ENCODE peak calls at places on chromosomes 4 and X, in ten cellular contexts. One of them, this sample, is unnamed.

GRCh38 chr4:24781999-24782745 is 13.2 kb upstream of the SOD3 start:
- DNase-seq in cardiac fibroblast: peak; percentile 26
- DNase-seq in AG09319: no peak
- DNase-seq in stimulated activated CD4-positive, alpha-beta T cell treated with anti-CD3 and anti-CD28 coated beads, Interleukin-1b, Interleukin-23, amount 100 ng/mL, for 24 hours: no peak
- DNase-seq in NCI-H1436 treated with DMSO at 0.1 percent for 48 hours: no peak
- DNase-seq in fibroblast of the conjunctiva: no peak
- DNase-seq in GM12865: no peak
- DNase-seq in tibial nerve: no peak
- DNase-seq in K562: no peak
- DNase-seq in nephron progenitor cell: no peak
- DNase-seq in this sample: no peak

GRCh38 chrX:38220024-38220935 is at the start of gene SRPX:
- DNase-seq in GM12865: peak; percentile 17
- DNase-seq in nephron progenitor cell: peak; percentile 52
- DNase-seq in cardiac fibroblast: peak; percentile 66
- DNase-seq in NCI-H1436 treated with DMSO at 0.1 percent for 48 hours: no peak
- DNase-seq in tibial nerve: peak; percentile 20
- DNase-seq in K562: peak; percentile 49
- DNase-seq in fibroblast of the conjunctiva: no peak
- DNase-seq in stimulated activated CD4-positive, alpha-beta T cell treated with anti-CD3 and anti-CD28 coated beads, Interleukin-1b, Interleukin-23, amount 100 ng/mL, for 24 hours: no peak
- DNase-seq in AG09319: no peak
- DNase-seq in this sample: no peak

GRCh38 chr4:102076622-102077021 is 268.7 kb downstream of the SLC39A8 start:
- DNase-seq in K562: no peak
- DNase-seq in fibroblast of the conjunctiva: no peak
- DNase-seq in cardiac fibroblast: no peak
- DNase-seq in nephron progenitor cell: no peak
- DNase-seq in NCI-H1436 treated with DMSO at 0.1 percent for 48 hours: no peak
- DNase-seq in stimulated activated CD4-positive, alpha-beta T cell treated with anti-CD3 and anti-CD28 coated beads, Interleukin-1b, Interleukin-23, amount 100 ng/mL, for 24 hours: no peak
- DNase-seq in tibial nerve: no peak
- DNase-seq in GM12865: no peak
- DNase-seq in AG09319: no peak
- DNase-seq in this sample: no peak

GRCh38 chr4:74738756-74739155 is 55.6 kb downstream of the BTC start:
- DNase-seq in tibial nerve: no peak
- DNase-seq in fibroblast of the conjunctiva: peak; percentile 61
- DNase-seq in GM12865: no peak
- DNase-seq in K562: no peak
- DNase-seq in cardiac fibroblast: peak; percentile 38
- DNase-seq in NCI-H1436 treated with DMSO at 0.1 percent for 48 hours: no peak
- DNase-seq in stimulated activated CD4-positive, alpha-beta T cell treated with anti-CD3 and anti-CD28 coated beads, Interleukin-1b, Interleukin-23, amount 100 ng/mL, for 24 hours: no peak
- DNase-seq in nephron progenitor cell: no peak
- DNase-seq in AG09319: no peak
- DNase-seq in this sample: no peak

GRCh38 chr4:142817442-142817841 is 28.7 kb downstream of the INPP4B start:
- DNase-seq in fibroblast of the conjunctiva: peak; percentile 65
- DNase-seq in tibial nerve: peak; percentile 12
- DNase-seq in GM12865: no peak
- DNase-seq in nephron progenitor cell: no peak
- DNase-seq in NCI-H1436 treated with DMSO at 0.1 percent for 48 hours: no peak
- DNase-seq in cardiac fibroblast: peak; percentile 93
- DNase-seq in AG09319: peak; percentile 78
- DNase-seq in K562: no peak
- DNase-seq in stimulated activated CD4-positive, alpha-beta T cell treated with anti-CD3 and anti-CD28 coated beads, Interleukin-1b, Interleukin-23, amount 100 ng/mL, for 24 hours: peak; percentile 10
- DNase-seq in this sample: no peak

GRCh38 chr4:83921124-83921523 is 385.2 kb downstream of the GPAT3 start:
- DNase-seq in AG09319: no peak
- DNase-seq in GM12865: no peak
- DNase-seq in cardiac fibroblast: no peak
- DNase-seq in nephron progenitor cell: no peak
- DNase-seq in tibial nerve: no peak
- DNase-seq in stimulated activated CD4-positive, alpha-beta T cell treated with anti-CD3 and anti-CD28 coated beads, Interleukin-1b, Interleukin-23, amount 100 ng/mL, for 24 hours: no peak
- DNase-seq in K562: no peak
- DNase-seq in fibroblast of the conjunctiva: no peak
- DNase-seq in NCI-H1436 treated with DMSO at 0.1 percent for 48 hours: no peak
- DNase-seq in this sample: no peak

GRCh38 chr4:46793036-46793435 is 116.0 kb downstream of the COX7B2 start:
- DNase-seq in cardiac fibroblast: no peak
- DNase-seq in tibial nerve: no peak
- DNase-seq in NCI-H1436 treated with DMSO at 0.1 percent for 48 hours: no peak
- DNase-seq in nephron progenitor cell: no peak
- DNase-seq in stimulated activated CD4-positive, alpha-beta T cell treated with anti-CD3 and anti-CD28 coated beads, Interleukin-1b, Interleukin-23, amount 100 ng/mL, for 24 hours: no peak
- DNase-seq in AG09319: no peak
- DNase-seq in GM12865: no peak
- DNase-seq in K562: no peak
- DNase-seq in fibroblast of the conjunctiva: no peak
- DNase-seq in this sample: no peak

GRCh38 chr4:76691767-76692689 is 205.9 kb downstream of the SOWAHB start:
- DNase-seq in AG09319: no peak
- DNase-seq in cardiac fibroblast: no peak
- DNase-seq in tibial nerve: no peak
- DNase-seq in K562: no peak
- DNase-seq in stimulated activated CD4-positive, alpha-beta T cell treated with anti-CD3 and anti-CD28 coated beads, Interleukin-1b, Interleukin-23, amount 100 ng/mL, for 24 hours: no peak
- DNase-seq in GM12865: peak; percentile 35
- DNase-seq in NCI-H1436 treated with DMSO at 0.1 percent for 48 hours: no peak
- DNase-seq in nephron progenitor cell: no peak
- DNase-seq in fibroblast of the conjunctiva: no peak
- DNase-seq in this sample: no peak

GRCh38 chr4:7435411-7436095 is 823 bp upstream of the PSAPL1 start:
- DNase-seq in stimulated activated CD4-positive, alpha-beta T cell treated with anti-CD3 and anti-CD28 coated beads, Interleukin-1b, Interleukin-23, amount 100 ng/mL, for 24 hours: no peak
- DNase-seq in NCI-H1436 treated with DMSO at 0.1 percent for 48 hours: no peak
- DNase-seq in nephron progenitor cell: no peak
- DNase-seq in GM12865: no peak
- DNase-seq in tibial nerve: no peak
- DNase-seq in AG09319: no peak
- DNase-seq in fibroblast of the conjunctiva: no peak
- DNase-seq in K562: no peak
- DNase-seq in cardiac fibroblast: no peak
- DNase-seq in this sample: no peak

GRCh38 chr4:958836-959337 is 14.5 kb downstream of the DGKQ start:
- DNase-seq in NCI-H1436 treated with DMSO at 0.1 percent for 48 hours: no peak
- DNase-seq in nephron progenitor cell: no peak
- DNase-seq in GM12865: no peak
- DNase-seq in stimulated activated CD4-positive, alpha-beta T cell treated with anti-CD3 and anti-CD28 coated beads, Interleukin-1b, Interleukin-23, amount 100 ng/mL, for 24 hours: no peak
- DNase-seq in cardiac fibroblast: no peak
- DNase-seq in K562: no peak
- DNase-seq in tibial nerve: no peak
- DNase-seq in fibroblast of the conjunctiva: no peak
- DNase-seq in AG09319: no peak
- DNase-seq in this sample: no peak

GRCh38 chr4:114302472-114302871 is 296.1 kb upstream of the UGT8 start:
- DNase-seq in tibial nerve: no peak
- DNase-seq in NCI-H1436 treated with DMSO at 0.1 percent for 48 hours: no peak
- DNase-seq in fibroblast of the conjunctiva: no peak
- DNase-seq in nephron progenitor cell: no peak
- DNase-seq in stimulated activated CD4-positive, alpha-beta T cell treated with anti-CD3 and anti-CD28 coated beads, Interleukin-1b, Interleukin-23, amount 100 ng/mL, for 24 hours: no peak
- DNase-seq in cardiac fibroblast: no peak
- DNase-seq in GM12865: peak; percentile 12
- DNase-seq in K562: no peak
- DNase-seq in AG09319: no peak
- DNase-seq in this sample: no peak

GRCh38 chr4:38980903-38981676 is 51.1 kb downstream of the TMEM156 start:
- DNase-seq in GM12865: peak; percentile 54
- DNase-seq in nephron progenitor cell: no peak
- DNase-seq in AG09319: peak; percentile 86
- DNase-seq in stimulated activated CD4-positive, alpha-beta T cell treated with anti-CD3 and anti-CD28 coated beads, Interleukin-1b, Interleukin-23, amount 100 ng/mL, for 24 hours: no peak
- DNase-seq in cardiac fibroblast: peak; percentile 92
- DNase-seq in tibial nerve: no peak
- DNase-seq in fibroblast of the conjunctiva: peak; percentile 48
- DNase-seq in NCI-H1436 treated with DMSO at 0.1 percent for 48 hours: no peak
- DNase-seq in K562: no peak
- DNase-seq in this sample: no peak

GRCh38 chr4:155799794-155800123 is 40.9 kb downstream of the GUCY1B1 start:
- DNase-seq in AG09319: no peak
- DNase-seq in NCI-H1436 treated with DMSO at 0.1 percent for 48 hours: no peak
- DNase-seq in stimulated activated CD4-positive, alpha-beta T cell treated with anti-CD3 and anti-CD28 coated beads, Interleukin-1b, Interleukin-23, amount 100 ng/mL, for 24 hours: no peak
- DNase-seq in GM12865: no peak
- DNase-seq in K562: no peak
- DNase-seq in fibroblast of the conjunctiva: no peak
- DNase-seq in tibial nerve: no peak
- DNase-seq in nephron progenitor cell: no peak
- DNase-seq in cardiac fibroblast: no peak
- DNase-seq in this sample: no peak

GRCh38 chr4:94207469-94208224 is at the start of gene SMARCAD1:
- DNase-seq in NCI-H1436 treated with DMSO at 0.1 percent for 48 hours: peak; percentile 72
- DNase-seq in fibroblast of the conjunctiva: peak; percentile 90
- DNase-seq in tibial nerve: peak; percentile 90
- DNase-seq in nephron progenitor cell: peak; percentile 88
- DNase-seq in GM12865: peak; percentile 94
- DNase-seq in K562: peak; percentile 86
- DNase-seq in stimulated activated CD4-positive, alpha-beta T cell treated with anti-CD3 and anti-CD28 coated beads, Interleukin-1b, Interleukin-23, amount 100 ng/mL, for 24 hours: peak; percentile 82
- DNase-seq in cardiac fibroblast: peak; percentile 99
- DNase-seq in AG09319: peak; percentile 85
- DNase-seq in this sample: peak; percentile 95

GRCh38 chrX:85922821-85923220 is 124.5 kb downstream of the CHM start:
- DNase-seq in nephron progenitor cell: no peak
- DNase-seq in stimulated activated CD4-positive, alpha-beta T cell treated with anti-CD3 and anti-CD28 coated beads, Interleukin-1b, Interleukin-23, amount 100 ng/mL, for 24 hours: no peak
- DNase-seq in cardiac fibroblast: peak; percentile 71
- DNase-seq in GM12865: no peak
- DNase-seq in AG09319: peak; percentile 28
- DNase-seq in tibial nerve: no peak
- DNase-seq in K562: no peak
- DNase-seq in NCI-H1436 treated with DMSO at 0.1 percent for 48 hours: no peak
- DNase-seq in fibroblast of the conjunctiva: peak; percentile 10
- DNase-seq in this sample: no peak

GRCh38 chr4:107050525-107051135 is 14.5 kb upstream of the DKK2 start:
- DNase-seq in fibroblast of the conjunctiva: no peak
- DNase-seq in cardiac fibroblast: peak; percentile 36
- DNase-seq in AG09319: no peak
- DNase-seq in nephron progenitor cell: no peak
- DNase-seq in NCI-H1436 treated with DMSO at 0.1 percent for 48 hours: no peak
- DNase-seq in K562: no peak
- DNase-seq in tibial nerve: no peak
- DNase-seq in stimulated activated CD4-positive, alpha-beta T cell treated with anti-CD3 and anti-CD28 coated beads, Interleukin-1b, Interleukin-23, amount 100 ng/mL, for 24 hours: no peak
- DNase-seq in GM12865: peak; percentile 11
- DNase-seq in this sample: peak; percentile 60

This sample was measured in G401.